ENCODE peak calls at places on chromosomes 4 and X, in ten cellular contexts. Z is mammary epithelial cell, C is cardiac muscle cell, O is pancreas, I is PC-3, G is left lung, D is GM23248, X is tibial nerve, M is HCT116, Y is heart left ventricle. F is an unnamed sample.

GRCh38 chrX:24694825-24695224 is 1.1 kb downstream of the POLA1 start:
- DNase-seq in Z (no peak), C (no peak), O (no peak), I (no peak), G (no peak), D (peak; percentile 28), X (no peak), M (no peak), Y (no peak), F (no peak)

GRCh38 chr4:26330186-26330787 is 9.5 kb downstream of the RBPJ start:
- DNase-seq in Z (peak; percentile 34), C (peak; percentile 69), O (no peak), I (peak; percentile 75), G (no peak), D (peak; percentile 76), X (no peak), M (peak; percentile 53), Y (no peak), F (no peak)

GRCh38 chr4:600850-601515 is 24.4 kb upstream of the PDE6B start:
- DNase-seq in Z (peak; percentile 16), C (no peak), O (no peak), I (no peak), G (no peak), D (peak; percentile 54), X (no peak), M (no peak), Y (no peak), F (no peak)

GRCh38 chrX:102934624-102935023 is 2.4 kb upstream of the RAB40AL start:
- DNase-seq in Z (peak; percentile 7), C (no peak), O (no peak), I (peak; percentile 67), G (no peak), D (peak; percentile 39), X (peak; percentile 12), M (no peak), Y (no peak), F (no peak)

GRCh38 chrX:17629011-17629410 is 108.3 kb upstream of the SCML1 start:
- DNase-seq in Z (no peak), C (no peak), O (no peak), I (no peak), G (no peak), D (no peak), X (no peak), M (no peak), Y (no peak), F (no peak)

GRCh38 chr4:108540536-108540935 is 79.8 kb upstream of the RPL34 start:
- DNase-seq in Z (no peak), C (no peak), O (no peak), I (no peak), G (no peak), D (no peak), X (no peak), M (no peak), Y (no peak), F (no peak)

GRCh38 chrX:134718329-134719317 is 60.4 kb upstream of the PLAC1 start:
- DNase-seq in Z (peak; percentile 81), C (no peak), O (no peak), I (peak; percentile 96), G (no peak), D (peak; percentile 93), X (no peak), M (peak; percentile 54), Y (peak; percentile 45), F (peak; percentile 48)

GRCh38 chrX:65941775-65942174 is 98.1 kb downstream of the VSIG4 start:
- DNase-seq in Z (no peak), C (no peak), O (no peak), I (no peak), G (no peak), D (no peak), X (no peak), M (no peak), Y (no peak), F (no peak)

GRCh38 chr4:78545275-78546246 is 6.0 kb upstream of the ANXA3 start:
- DNase-seq in Z (peak; percentile 69), C (no peak), O (no peak), I (peak; percentile 31), G (no peak), D (peak; percentile 53), X (no peak), M (no peak), Y (no peak), F (no peak)

GRCh38 chr4:575281-576141 is 584 bp downstream of the TMEM271 start:
- DNase-seq in Z (peak; percentile 56), C (peak; percentile 92), O (peak; percentile 78), I (no peak), G (peak; percentile 63), D (peak; percentile 74), X (no peak), M (no peak), Y (no peak), F (no peak)

GRCh38 chrX:130083107-130083490 is 27.2 kb downstream of the ELF4 start:
- DNase-seq in Z (no peak), C (no peak), O (no peak), I (no peak), G (no peak), D (no peak), X (no peak), M (no peak), Y (no peak), F (no peak)
- H3K4me1 ChIP-seq in Z (no peaks in the 10 kb centered on the region), C (no peaks in the 10 kb centered on the region), O (no peaks in the 10 kb centered on the region), I (no peaks in the 10 kb centered on the region), G (peaks cover 70% of the 10 kb centered on the region), D (peaks cover 21% of the 10 kb centered on the region), X (peaks cover 5% of the 10 kb centered on the region), M (no peaks in the 10 kb centered on the region), Y (peaks cover 36% of the 10 kb centered on the region), F (no peaks in the 10 kb centered on the region)

DNA sequence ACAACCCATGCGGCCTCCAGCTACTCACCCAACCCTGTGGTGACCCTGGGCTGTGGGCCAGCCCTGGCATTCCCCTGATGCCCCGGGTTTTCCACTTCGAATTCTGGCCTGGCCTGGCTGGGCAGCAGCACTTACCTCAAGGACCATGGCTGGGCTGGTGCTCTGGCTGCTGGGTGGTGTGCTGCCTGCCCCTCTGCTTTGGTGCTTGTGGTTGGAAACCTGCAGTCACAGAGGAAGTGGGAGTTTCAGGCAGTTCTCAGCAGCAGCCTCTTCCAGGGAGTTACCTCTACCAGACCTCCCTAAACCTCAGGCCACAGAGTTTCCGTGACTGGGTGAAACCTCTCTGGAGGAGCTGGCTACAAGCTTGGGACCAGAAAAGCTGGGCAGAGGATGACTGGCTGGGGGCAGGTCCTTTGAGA is at the start of gene CXCR3:
- DNase-seq in Z (no peak), C (no peak), O (no peak), I (no peak), G (peak; percentile 61), D (no peak), X (no peak), M (no peak), Y (peak; percentile 40), F (no peak)
- H3K4me1 ChIP-seq in Z (peaks cover 8% of the 10 kb centered on the region), C (no peaks in the 10 kb centered on the region), O (no peaks in the 10 kb centered on the region), I (peaks cover 12% of the 10 kb centered on the region), G (peaks cover 13% of the 10 kb centered on the region), D (peaks cover 11% of the 10 kb centered on the region), X (peaks cover 12% of the 10 kb centered on the region), M (peaks cover 12% of the 10 kb centered on the region), Y (peaks cover 16% of the 10 kb centered on the region), F (peaks cover 12% of the 10 kb centered on the region)

GRCh38 chr4:139556735-139557505 is 901 bp upstream of the SETD7 start:
- DNase-seq in Z (peak; percentile 37), C (peak; percentile 63), O (peak; percentile 85), I (peak; percentile 42), G (peak; percentile 88), D (peak; percentile 63), X (peak; percentile 31), M (no peak), Y (peak; percentile 59), F (peak; percentile 63)
- H3K4me1 ChIP-seq in Z (peaks cover 15% of the 10 kb centered on the region), C (peaks cover 45% of the 10 kb centered on the region), O (peaks cover 21% of the 10 kb centered on the region), I (peaks cover 12% of the 10 kb centered on the region), G (peaks cover 59% of the 10 kb centered on the region), D (peaks cover 26% of the 10 kb centered on the region), X (peaks cover 28% of the 10 kb centered on the region), M (peaks cover 34% of the 10 kb centered on the region), Y (peaks cover 47% of the 10 kb centered on the region), F (peaks cover 30% of the 10 kb centered on the region)

GRCh38 chrX:70437011-70437410 is 7.6 kb upstream of the DLG3 start:
- DNase-seq in Z (no peak), C (no peak), O (no peak), I (no peak), G (no peak), D (peak; percentile 20), X (no peak), M (no peak), Y (no peak), F (no peak)
- H3K4me1 ChIP-seq in Z (peaks cover 21% of the 10 kb centered on the region), C (peaks cover 5% of the 10 kb centered on the region), O (no peaks in the 10 kb centered on the region), I (peaks cover 23% of the 10 kb centered on the region), G (no peaks in the 10 kb centered on the region), D (peaks cover 5% of the 10 kb centered on the region), X (peaks cover 3% of the 10 kb centered on the region), M (peaks cover 34% of the 10 kb centered on the region), Y (peaks cover 5% of the 10 kb centered on the region), F (peaks cover 4% of the 10 kb centered on the region)